ENCODE peak calls at places on chromosomes 13 and 19, in five cellular contexts. One of them, this sample, is unnamed.

GRCh38 chr13:75299913-75300862 is 181.8 kb downstream of the TBC1D4 start:
- DNase-seq in BJ: peak
- DNase-seq in Panc1: no peak
- DNase-seq in hepatocyte: no peak
- DNase-seq in heart left ventricle: no peak
- DNase-seq in this sample: peak

GRCh38 chr13:57716295-57716694 is 84.8 kb downstream of the PCDH17 start:
- DNase-seq in BJ: no peak
- DNase-seq in hepatocyte: peak
- DNase-seq in Panc1: no peak
- DNase-seq in heart left ventricle: no peak
- DNase-seq in this sample: no peak

GRCh38 chr13:26695360-26695705 is 65.3 kb downstream of the GPR12 start:
- DNase-seq in hepatocyte: no peak
- DNase-seq in heart left ventricle: no peak
- DNase-seq in BJ: no peak
- DNase-seq in Panc1: no peak
- DNase-seq in this sample: no peak

GRCh38 chr13:76816394-76816793 is 69.8 kb downstream of the KCTD12 start:
- DNase-seq in hepatocyte: no peak
- DNase-seq in heart left ventricle: no peak
- DNase-seq in BJ: no peak
- DNase-seq in Panc1: no peak
- DNase-seq in this sample: no peak

GRCh38 chr13:75454497-75454896 is 27.5 kb downstream of the TBC1D4 start:
- DNase-seq in Panc1: no peak
- DNase-seq in heart left ventricle: no peak
- DNase-seq in hepatocyte: no peak
- DNase-seq in BJ: no peak
- DNase-seq in this sample: no peak

GRCh38 chr19:36838784-36839324 is 667 bp upstream of the ZNF790 start:
- DNase-seq in heart left ventricle: no peak
- DNase-seq in BJ: peak
- DNase-seq in hepatocyte: no peak
- DNase-seq in Panc1: no peak
- DNase-seq in this sample: no peak

GRCh38 chr13:49836516-49836915 is 44.0 kb upstream of the KPNA3 start:
- DNase-seq in Panc1: no peak
- DNase-seq in BJ: no peak
- DNase-seq in hepatocyte: peak
- DNase-seq in heart left ventricle: no peak
- DNase-seq in this sample: no peak

GRCh38 chr13:44236370-44236769 is 137.3 kb upstream of the SERP2 start:
- DNase-seq in heart left ventricle: no peak
- DNase-seq in BJ: no peak
- DNase-seq in Panc1: no peak
- DNase-seq in hepatocyte: no peak
- DNase-seq in this sample: peak

GRCh38 chr19:45475537-45476348 is 7.9 kb downstream of the FOSB start:
- DNase-seq in heart left ventricle: no peak
- DNase-seq in hepatocyte: peak
- DNase-seq in Panc1: no peak
- DNase-seq in BJ: no peak
- DNase-seq in this sample: no peak

GRCh38 chr19:55113570-55114039 is 3.8 kb downstream of the PPP1R12C start:
- DNase-seq in hepatocyte: peak
- DNase-seq in heart left ventricle: peak
- DNase-seq in BJ: peak
- DNase-seq in Panc1: no peak
- DNase-seq in this sample: peak

GRCh38 chr13:114043421-114044053 is 69.7 kb upstream of the C13orf46 start:
- DNase-seq in hepatocyte: peak
- DNase-seq in BJ: no peak
- DNase-seq in Panc1: no peak
- DNase-seq in heart left ventricle: peak
- DNase-seq in this sample: peak

GRCh38 chr13:49499889-49500660 is 4.3 kb downstream of the PHF11 start:
- DNase-seq in BJ: peak
- DNase-seq in hepatocyte: no peak
- DNase-seq in Panc1: no peak
- DNase-seq in heart left ventricle: no peak
- DNase-seq in this sample: peak

GRCh38 chr13:47298506-47298905 is 401.7 kb upstream of the HTR2A start:
- DNase-seq in Panc1: no peak
- DNase-seq in BJ: no peak
- DNase-seq in heart left ventricle: no peak
- DNase-seq in hepatocyte: no peak
- DNase-seq in this sample: peak

GRCh38 chr13:91139232-91139631 is 208.3 kb upstream of the MIR17HG start:
- DNase-seq in hepatocyte: no peak
- DNase-seq in heart left ventricle: no peak
- DNase-seq in Panc1: no peak
- DNase-seq in BJ: no peak
- DNase-seq in this sample: no peak

GRCh38 chr19:52896431-52897148 is 845 bp downstream of the ZNF320 start:
- DNase-seq in BJ: no peak
- DNase-seq in hepatocyte: peak
- DNase-seq in Panc1: no peak
- DNase-seq in heart left ventricle: peak
- DNase-seq in this sample: peak

GRCh38 chr13:30159446-30159839 is 147.9 kb downstream of the KATNAL1 start:
- DNase-seq in heart left ventricle: no peak
- DNase-seq in Panc1: no peak
- DNase-seq in BJ: no peak
- DNase-seq in hepatocyte: no peak
- DNase-seq in this sample: peak

GRCh38 chr13:23067129-23067528 is 113.7 kb upstream of the SGCG start:
- DNase-seq in Panc1: no peak
- DNase-seq in BJ: no peak
- DNase-seq in heart left ventricle: no peak
- DNase-seq in hepatocyte: no peak
- DNase-seq in this sample: no peak

GRCh38 chr19:18023596-18024212 is 15.7 kb downstream of the ARRDC2 start:
- DNase-seq in heart left ventricle: peak
- DNase-seq in hepatocyte: no peak
- DNase-seq in Panc1: no peak
- DNase-seq in BJ: no peak
- DNase-seq in this sample: peak

GRCh38 chr13:22800726-22801401 is 379.9 kb upstream of the SGCG start:
- DNase-seq in BJ: no peak
- DNase-seq in heart left ventricle: peak
- DNase-seq in hepatocyte: no peak
- DNase-seq in Panc1: no peak
- DNase-seq in this sample: peak

GRCh38 chr13:79457948-79458347 is 23.0 kb upstream of the NDFIP2 start:
- DNase-seq in heart left ventricle: no peak
- DNase-seq in BJ: peak
- DNase-seq in Panc1: no peak
- DNase-seq in hepatocyte: peak
- DNase-seq in this sample: peak

GRCh38 chr19:43667524-43668405 is 2.2 kb downstream of the PLAUR start:
- DNase-seq in hepatocyte: no peak
- DNase-seq in BJ: no peak
- DNase-seq in Panc1: no peak
- DNase-seq in heart left ventricle: peak
- DNase-seq in this sample: peak

GRCh38 chr19:54297759-54298305 is 15.1 kb downstream of the LILRA5 start:
- DNase-seq in Panc1: no peak
- DNase-seq in heart left ventricle: no peak
- DNase-seq in BJ: no peak
- DNase-seq in hepatocyte: no peak
- DNase-seq in this sample: no peak

GRCh38 chr19:19588546-19588945 is 29.9 kb downstream of the PBX4 start:
- DNase-seq in hepatocyte: no peak
- DNase-seq in heart left ventricle: no peak
- DNase-seq in BJ: no peak
- DNase-seq in Panc1: no peak
- DNase-seq in this sample: peak

GRCh38 chr13:109275848-109276247 is 510.5 kb downstream of the IRS2 start:
- DNase-seq in Panc1: no peak
- DNase-seq in hepatocyte: peak
- DNase-seq in BJ: no peak
- DNase-seq in heart left ventricle: no peak
- DNase-seq in this sample: peak

GRCh38 chr19:11881151-11881800 is 6.3 kb upstream of the ZNF69 start:
- DNase-seq in heart left ventricle: peak
- DNase-seq in hepatocyte: peak
- DNase-seq in Panc1: peak
- DNase-seq in BJ: no peak
- DNase-seq in this sample: peak

GRCh38 chr13:79741006-79741405 is 260.1 kb downstream of the NDFIP2 start:
- DNase-seq in heart left ventricle: no peak
- DNase-seq in hepatocyte: peak
- DNase-seq in Panc1: no peak
- DNase-seq in BJ: no peak
- DNase-seq in this sample: peak

GRCh38 chr13:70117506-70117905 is 9.3 kb upstream of the KLHL1 start:
- DNase-seq in BJ: no peak
- DNase-seq in hepatocyte: no peak
- DNase-seq in Panc1: no peak
- DNase-seq in heart left ventricle: no peak
- DNase-seq in this sample: no peak

GRCh38 chr13:106277483-106278154 is 257.8 kb downstream of the EFNB2 start:
- DNase-seq in BJ: no peak
- DNase-seq in Panc1: no peak
- DNase-seq in heart left ventricle: peak
- DNase-seq in hepatocyte: no peak
- DNase-seq in this sample: no peak

GRCh38 chr13:48506092-48506701 is 26.7 kb downstream of the RCBTB2 start:
- DNase-seq in heart left ventricle: peak
- DNase-seq in hepatocyte: no peak
- DNase-seq in BJ: no peak
- DNase-seq in Panc1: no peak
- DNase-seq in this sample: no peak

GRCh38 chr13:90787007-90787406 is 560.5 kb upstream of the MIR17HG start:
- DNase-seq in hepatocyte: no peak
- DNase-seq in BJ: no peak
- DNase-seq in heart left ventricle: no peak
- DNase-seq in Panc1: no peak
- DNase-seq in this sample: no peak

DNA sequence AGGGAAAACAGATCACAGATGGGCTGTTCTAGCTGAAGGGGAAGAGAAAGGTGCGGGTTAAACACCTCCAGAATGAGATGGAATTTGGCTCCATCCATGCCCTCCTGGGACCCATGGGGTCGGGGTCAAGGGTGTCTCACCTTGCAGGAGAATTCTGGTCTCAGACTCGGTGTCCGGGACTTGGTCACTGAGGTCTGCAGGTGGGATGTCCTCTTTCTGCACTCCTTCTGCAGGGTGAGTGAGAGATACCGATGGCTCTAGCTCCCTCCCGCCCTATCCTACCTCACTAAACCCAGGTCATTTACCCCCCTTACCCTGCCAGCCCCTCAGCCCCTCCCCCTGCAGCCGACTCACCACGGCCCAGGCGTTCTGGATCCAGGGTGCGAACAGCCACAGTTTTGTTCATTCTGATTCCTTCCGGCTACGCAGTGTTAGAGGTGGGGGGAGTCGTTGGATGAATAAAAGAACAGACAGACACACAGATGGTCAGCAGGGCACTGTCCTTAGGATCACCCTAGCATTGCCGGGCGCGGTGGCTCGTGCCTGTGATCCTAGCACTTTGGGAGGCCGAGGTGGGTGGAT is 24.1 kb downstream of the C3 start:
- DNase-seq in hepatocyte: no peak
- DNase-seq in heart left ventricle: no peak
- DNase-seq in Panc1: no peak
- DNase-seq in BJ: no peak
- DNase-seq in this sample: no peak
- TF ChIP-seq CTCF in hepatocyte: no peak
- TF ChIP-seq CTCF in heart left ventricle: no peak
- TF ChIP-seq CTCF in Panc1: no peak
- TF ChIP-seq CTCF in BJ: no peak
- TF ChIP-seq CTCF in this sample: no peak

GRCh38 chr13:112104873-112105234 is 37.9 kb downstream of the SOX1 start:
- DNase-seq in BJ: no peak
- DNase-seq in hepatocyte: no peak
- DNase-seq in heart left ventricle: no peak
- DNase-seq in Panc1: no peak
- DNase-seq in this sample: no peak

GRCh38 chr13:112102243-112102642 is 35.3 kb downstream of the SOX1 start:
- DNase-seq in hepatocyte: no peak
- DNase-seq in BJ: no peak
- DNase-seq in heart left ventricle: no peak
- DNase-seq in Panc1: no peak
- DNase-seq in this sample: no peak

GRCh38 chr13:112103971-112104872 is 37.3 kb downstream of the SOX1 start:
- DNase-seq in hepatocyte: no peak
- DNase-seq in Panc1: no peak
- DNase-seq in heart left ventricle: no peak
- DNase-seq in BJ: no peak
- DNase-seq in this sample: no peak

GRCh38 chr13:112101360-112101930 is 34.5 kb downstream of the SOX1 start:
- DNase-seq in heart left ventricle: no peak
- DNase-seq in hepatocyte: no peak
- DNase-seq in Panc1: no peak
- DNase-seq in BJ: no peak
- DNase-seq in this sample: no peak

GRCh38 chr13:112103260-112103843 is 36.4 kb downstream of the SOX1 start:
- DNase-seq in heart left ventricle: no peak
- DNase-seq in Panc1: no peak
- DNase-seq in hepatocyte: no peak
- DNase-seq in BJ: no peak
- DNase-seq in this sample: no peak
- H3K4me3 ChIP-seq in heart left ventricle: no peak
- H3K4me3 ChIP-seq in Panc1: no peak
- H3K4me3 ChIP-seq in hepatocyte: no peak
- H3K4me3 ChIP-seq in BJ: no peak
- H3K4me3 ChIP-seq in this sample: no peak

DNA sequence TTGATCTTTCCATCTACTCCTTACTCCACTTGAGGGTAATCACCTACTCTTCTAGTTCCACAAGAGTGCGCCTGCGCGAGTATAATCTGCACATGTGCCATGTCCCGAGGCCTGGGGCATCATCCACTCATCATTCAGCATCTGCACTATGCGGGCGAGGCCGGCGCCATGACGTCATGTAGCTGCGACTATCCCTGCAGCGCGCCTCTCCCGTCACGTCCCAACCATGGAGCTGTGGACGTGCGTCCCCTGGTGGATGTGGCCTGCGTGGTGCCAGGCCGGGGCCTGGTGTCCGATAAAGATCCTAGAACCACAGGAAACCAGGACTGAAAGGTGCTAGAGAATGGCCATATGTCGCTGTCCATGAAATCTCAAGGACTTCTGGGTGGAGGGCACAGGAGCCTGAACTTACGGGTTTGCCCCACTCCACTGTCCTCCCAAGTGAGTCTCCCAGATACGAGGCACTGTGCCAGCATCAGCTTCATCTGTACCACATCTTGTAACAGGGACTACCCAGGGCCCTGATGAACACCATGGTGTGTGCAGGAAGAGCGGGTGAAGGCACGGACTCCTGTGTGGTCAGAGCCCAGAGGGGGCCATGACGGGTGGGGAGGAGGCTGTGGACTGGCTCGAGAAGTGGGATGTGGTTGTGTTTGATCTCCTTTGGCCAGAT is 2.7 kb upstream of the KLK2 start:
- DNase-seq in BJ: no peak
- DNase-seq in Panc1: no peak
- DNase-seq in heart left ventricle: no peak
- DNase-seq in hepatocyte: no peak
- DNase-seq in this sample: peak
- TF ChIP-seq CTCF in BJ: no peak
- TF ChIP-seq CTCF in Panc1: no peak
- TF ChIP-seq CTCF in heart left ventricle: no peak
- TF ChIP-seq CTCF in hepatocyte: no peak
- TF ChIP-seq CTCF in this sample: no peak

GRCh38 chr13:87677334-87678234 is 6.4 kb downstream of the SLITRK5 start:
- DNase-seq in hepatocyte: peak
- DNase-seq in Panc1: no peak
- DNase-seq in BJ: no peak
- DNase-seq in heart left ventricle: no peak
- DNase-seq in this sample: no peak
- H3K4me3 ChIP-seq in hepatocyte: peak
- H3K4me3 ChIP-seq in Panc1: peak
- H3K4me3 ChIP-seq in BJ: no peak
- H3K4me3 ChIP-seq in heart left ventricle: peak
- H3K4me3 ChIP-seq in this sample: no peak

This sample was measured in fibroblast of mammary gland.